ENCODE peak calls at places on chromosomes 2 and 18, in seven cellular contexts. D is heart right ventricle, T is gastrocnemius medialis, I is endothelial cell, R is HL-60, B is PC-9, N is testis. Z is an unnamed sample.

GRCh38 chr2:128497461-128497860 is 178.8 kb upstream of the HS6ST1 start:
- DNase-seq in B (no peak), R (no peak), T (no peak), D (no peak), N (peak), I (no peak), Z (no peak)

GRCh38 chr2:85734942-85735608 is 18.7 kb upstream of the ATOH8 start:
- DNase-seq in D (no peak), B (no peak), I (no peak), N (no peak), T (no peak), R (no peak), Z (peak)

GRCh38 chr2:231339318-231339717 is 56.2 kb upstream of the B3GNT7 start:
- DNase-seq in I (no peak), D (no peak), R (peak), B (no peak), N (no peak), T (no peak), Z (no peak)

GRCh38 chr2:120867290-120868231 is 131.9 kb downstream of the GLI2 start:
- DNase-seq in I (peak), R (no peak), N (peak), D (peak), T (peak), B (no peak), Z (peak)

GRCh38 chr2:239057533-239057932 is 209.6 kb downstream of the TWIST2 start:
- DNase-seq in T (no peak), R (no peak), N (no peak), B (no peak), I (no peak), D (no peak), Z (no peak)

GRCh38 chr2:174717273-174717672 is 47.0 kb downstream of the CHRNA1 start:
- DNase-seq in T (no peak), R (no peak), B (no peak), I (no peak), N (no peak), D (no peak), Z (no peak)

GRCh38 chr2:240922234-240922981 is 16.3 kb downstream of the CROCC2 start:
- DNase-seq in D (peak), R (no peak), I (no peak), B (no peak), T (peak), N (no peak), Z (no peak)

GRCh38 chr18:34773961-34774754 is 64.1 kb downstream of the DTNA start:
- DNase-seq in B (no peak), D (peak), N (no peak), I (no peak), T (no peak), R (no peak), Z (peak)

GRCh38 chr2:129462349-129462748 is 517.1 kb upstream of the RAB6C start:
- DNase-seq in T (no peak), N (no peak), R (no peak), B (no peak), D (no peak), I (no peak), Z (no peak)

GRCh38 chr2:70974592-70974991 is 3.8 kb upstream of the ANKRD53 start:
- DNase-seq in N (peak), B (no peak), R (no peak), D (no peak), T (no peak), I (no peak), Z (no peak)

GRCh38 chr2:23235292-23235691 is 149.7 kb upstream of the KLHL29 start:
- DNase-seq in R (no peak), D (no peak), T (no peak), I (no peak), N (no peak), B (no peak), Z (no peak)

DNA sequence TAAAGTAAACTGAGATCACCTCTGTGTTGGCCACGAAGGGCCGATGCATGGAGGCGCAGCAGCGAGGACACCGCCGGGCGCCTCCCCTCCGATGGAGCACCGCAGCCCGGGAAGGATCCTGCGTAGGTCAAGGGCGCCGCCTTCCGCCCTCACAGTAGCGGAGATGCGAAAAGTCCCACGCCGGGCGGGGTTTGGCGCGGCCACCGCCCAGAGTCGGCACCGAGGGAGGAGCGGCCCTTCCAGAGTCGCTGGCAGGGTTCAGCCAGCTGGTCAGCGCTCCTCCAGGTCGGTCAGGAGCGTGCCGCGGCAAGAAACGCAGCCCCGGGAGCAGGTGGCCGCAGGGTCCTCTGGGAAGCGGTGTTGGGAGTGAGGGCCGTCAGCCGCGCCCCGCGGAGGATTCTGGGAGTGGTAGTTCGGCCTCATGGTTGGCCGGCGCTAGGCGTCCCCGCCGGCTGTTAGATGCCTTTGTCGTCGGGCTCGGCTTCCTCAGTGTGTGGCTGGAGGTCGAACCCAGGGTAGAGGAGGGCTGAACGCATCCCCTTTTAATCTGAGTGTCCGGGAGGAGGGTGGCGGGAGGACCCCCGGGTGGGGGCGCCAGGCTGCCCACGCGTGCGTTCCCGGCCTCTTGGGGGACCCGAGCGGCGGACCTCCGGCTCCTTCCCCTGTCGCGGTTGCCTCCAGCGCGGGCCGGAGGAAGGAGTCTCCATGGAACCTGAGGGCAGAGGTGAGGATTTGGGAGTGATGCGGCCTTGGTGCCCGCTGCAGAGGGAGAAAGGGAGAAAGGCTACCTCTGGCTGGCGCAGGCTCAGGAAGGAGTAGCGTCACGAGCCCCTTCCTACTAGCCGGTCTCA is at the start of gene ZNF892:
- DNase-seq in N (peak), D (peak), R (peak), B (peak), I (peak), T (peak), Z (peak)
- TF ChIP-seq CTCF in N (no peak), D (peak), R (no peak), B (peak), I (no peak), T (peak), Z (peak)

GRCh38 chr2:219206442-219207253 is at the start of gene ZFAND2B:
- DNase-seq in B (peak), T (peak), I (peak), R (peak), D (peak), N (peak), Z (peak)
- TF ChIP-seq CTCF in B (no peak), T (peak), I (no peak), R (no peak), D (peak), N (peak), Z (peak)

GRCh38 chr2:167342769-167343168 is 454.5 kb downstream of the XIRP2 start:
- DNase-seq in I (no peak), D (no peak), N (no peak), R (no peak), T (no peak), B (no peak), Z (no peak)
- TF ChIP-seq CTCF in I (peak), D (no peak), N (no peak), R (no peak), T (no peak), B (no peak), Z (no peak)

DNA sequence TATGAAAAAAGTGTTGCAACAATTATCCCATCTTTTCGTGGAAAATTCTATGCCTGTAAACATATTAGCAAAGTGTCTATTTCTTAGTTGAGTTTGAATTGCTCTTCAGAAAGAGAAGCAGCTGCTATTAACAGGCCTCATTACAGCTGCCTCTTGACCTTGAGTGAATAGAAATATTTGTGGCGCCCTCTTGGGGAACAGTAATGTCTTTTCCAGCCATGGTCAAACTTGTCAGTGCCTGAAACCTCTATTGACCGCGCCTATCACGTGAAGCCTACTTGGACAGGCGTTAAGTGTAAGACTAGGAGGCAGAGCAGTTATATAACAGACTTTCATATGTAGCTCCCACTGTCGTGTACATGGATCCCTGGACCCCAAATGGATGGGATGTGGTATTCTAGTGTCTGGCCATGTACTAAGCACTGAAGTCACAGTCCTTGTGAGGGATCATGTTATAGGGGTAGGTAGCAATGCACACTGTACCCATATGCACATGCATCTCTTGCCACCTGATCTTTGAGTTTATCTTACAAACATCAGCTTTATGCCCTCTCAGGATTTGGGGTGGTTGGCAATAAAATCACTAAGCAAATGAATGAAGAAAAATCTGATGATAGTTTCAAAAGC is 245.0 kb downstream of the PTGR3 start:
- DNase-seq in B (no peak), R (peak), T (no peak), I (peak), D (no peak), N (peak), Z (no peak)
- TF ChIP-seq CTCF in B (peak), R (peak), T (no peak), I (peak), D (peak), N (no peak), Z (peak)